ENCODE peak calls at places on chromosomes 4 and X, in nine cellular contexts. J, Q, C, D, V, U, P, N and E are unnamed samples.

GRCh38 chr4:105994841-105995240 is 99.6 kb downstream of the NPNT start:
- DNase-seq in U (no peak), C (no peak), P (no peak), Q (no peak), V (no peak), N (no peak), J (no peak), D (no peak), E (no peak)

GRCh38 chr4:88242144-88242543 is 42.2 kb downstream of the PPM1K start:
- DNase-seq in N (peak; percentile 55), V (no peak), Q (no peak), D (no peak), J (no peak), P (no peak), U (no peak), C (no peak), E (no peak)

GRCh38 chrX:13151806-13152510 is 107.5 kb upstream of the FAM9C start:
- DNase-seq in P (no peak), C (no peak), Q (no peak), D (no peak), U (no peak), V (no peak), J (no peak), N (no peak), E (no peak)

GRCh38 chr4:8665406-8666360 is 73.1 kb downstream of the CPZ start:
- DNase-seq in V (no peak), U (no peak), J (no peak), P (no peak), N (no peak), D (no peak), Q (no peak), C (no peak), E (no peak)

GRCh38 chrX:20527458-20528099 is 260.9 kb upstream of the RPS6KA3 start:
- DNase-seq in C (no peak), U (no peak), P (peak; percentile 26), D (peak; percentile 26), V (no peak), J (peak; percentile 39), N (peak; percentile 21), Q (no peak), E (peak; percentile 31)

GRCh38 chr4:66639361-66639760 is 905.9 kb downstream of the CENPC start:
- DNase-seq in C (no peak), D (no peak), P (no peak), Q (no peak), V (no peak), J (no peak), N (no peak), U (no peak), E (no peak)

GRCh38 chr4:13980317-13980716 is 352.8 kb upstream of the BOD1L1 start:
- DNase-seq in U (no peak), Q (no peak), N (no peak), D (no peak), C (no peak), P (no peak), V (no peak), J (no peak), E (no peak)

GRCh38 chrX:103730746-103731508 is 20.2 kb downstream of the TMEM31 start:
- DNase-seq in N (no peak), V (no peak), D (no peak), P (no peak), U (no peak), Q (no peak), C (no peak), J (no peak), E (no peak)

GRCh38 chr4:87851332-87851731 is 18.6 kb downstream of the MEPE start:
- DNase-seq in Q (no peak), P (no peak), C (no peak), J (no peak), N (no peak), V (peak; percentile 70), U (no peak), D (no peak), E (no peak)

GRCh38 chrX:2243913-2244460 is 256.8 kb downstream of the DHRSX start:
- DNase-seq in C (no peak), N (no peak), U (no peak), J (no peak), Q (no peak), V (no peak), D (no peak), P (no peak), E (no peak)

GRCh38 chr4:970046-970745 is 3.2 kb downstream of the DGKQ start:
- DNase-seq in Q (no peak), V (no peak), D (no peak), U (no peak), C (no peak), N (no peak), P (no peak), J (no peak), E (no peak)

GRCh38 chrX:115906276-115906675 is 264.3 kb upstream of the AGTR2 start:
- DNase-seq in V (no peak), C (no peak), J (no peak), P (no peak), D (no peak), N (no peak), Q (no peak), U (no peak), E (no peak)

GRCh38 chrX:27918799-27919198 is 62.5 kb downstream of the DCAF8L1 start:
- DNase-seq in N (no peak), P (no peak), U (no peak), C (peak; percentile 7), D (no peak), V (no peak), Q (no peak), J (peak; percentile 2), E (no peak)

GRCh38 chr4:63036159-63036866 is 1372.9 kb downstream of the TECRL start:
- DNase-seq in V (no peak), P (no peak), C (no peak), J (no peak), Q (no peak), N (no peak), D (no peak), U (no peak), E (no peak)

GRCh38 chr4:114857831-114858230 is 255.6 kb downstream of the NDST4 start:
- DNase-seq in D (no peak), C (no peak), U (no peak), P (no peak), V (peak; percentile 10), N (no peak), Q (no peak), J (peak; percentile 24), E (no peak)

GRCh38 chrX:47316276-47317025 is 53.9 kb upstream of the ZNF157 start:
- DNase-seq in J (peak; percentile 90), Q (no peak), V (no peak), U (no peak), C (no peak), N (no peak), P (no peak), D (peak; percentile 34), E (no peak)

GRCh38 chr4:169795585-169795984 is 37.8 kb upstream of the HPF1 start:
- DNase-seq in U (no peak), Q (no peak), C (no peak), D (no peak), V (no peak), J (peak; percentile 24), N (no peak), P (no peak), E (no peak)

GRCh38 chrX:86078650-86079049 is 31.3 kb upstream of the CHM start:
- DNase-seq in D (no peak), U (no peak), C (no peak), Q (no peak), J (no peak), V (no peak), N (no peak), P (no peak), E (no peak)

GRCh38 chr4:15778742-15779231 is 659 bp downstream of the CD38 start:
- DNase-seq in U (no peak), J (peak; percentile 53), Q (no peak), D (no peak), V (peak; percentile 55), P (no peak), N (no peak), C (no peak), E (peak; percentile 41)

DNA sequence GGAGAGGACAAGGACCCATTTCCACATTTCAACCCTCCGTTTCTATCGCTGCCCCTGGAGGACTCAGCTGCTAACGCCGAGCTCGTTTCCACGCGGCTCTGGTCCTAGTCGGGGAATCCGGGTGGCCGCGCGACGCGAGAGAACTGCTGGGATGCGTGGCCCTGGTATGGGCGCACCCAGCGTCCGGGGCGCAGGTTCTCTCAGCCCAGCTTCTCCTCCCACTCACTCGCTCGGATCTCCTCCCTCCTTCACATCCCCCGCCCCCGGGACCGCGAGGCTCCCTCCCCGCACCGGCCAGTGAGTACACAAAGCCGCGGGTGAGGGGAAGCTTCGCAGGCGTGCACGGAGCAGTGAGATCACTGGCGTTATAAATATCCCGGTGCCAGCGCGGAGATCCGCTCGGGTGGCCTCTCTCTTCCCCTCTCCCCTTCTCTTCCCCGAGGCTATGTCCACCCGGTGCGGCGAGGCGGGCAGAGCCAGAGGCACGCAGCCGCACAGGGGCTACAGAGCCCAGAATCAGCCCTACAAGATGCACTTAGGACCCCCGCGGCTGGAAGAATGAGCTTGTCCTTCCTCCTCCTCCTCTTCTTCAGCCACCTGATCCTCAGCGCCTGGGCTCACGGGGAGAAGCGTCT is at the start of gene FGF5:
- DNase-seq in V (peak; percentile 1), Q (no peak), C (no peak), D (peak; percentile 83), U (no peak), P (peak; percentile 88), J (peak; percentile 53), N (no peak), E (no peak)
- TF ChIP-seq REST in V (no peak), Q (no peak), C (no peak), D (no peak), U (no peak), P (no peak), J (no peak), N (no peak), E (no peak)

GRCh38 chrX:146956760-146957159 is 142.2 kb upstream of the CXorf51A start:
- DNase-seq in P (no peak), D (no peak), J (no peak), U (no peak), V (no peak), Q (no peak), N (no peak), C (no peak), E (no peak)
- TF ChIP-seq REST in P (no peak), D (no peak), J (no peak), U (no peak), V (no peak), Q (no peak), N (no peak), C (no peak), E (no peak)

DNA sequence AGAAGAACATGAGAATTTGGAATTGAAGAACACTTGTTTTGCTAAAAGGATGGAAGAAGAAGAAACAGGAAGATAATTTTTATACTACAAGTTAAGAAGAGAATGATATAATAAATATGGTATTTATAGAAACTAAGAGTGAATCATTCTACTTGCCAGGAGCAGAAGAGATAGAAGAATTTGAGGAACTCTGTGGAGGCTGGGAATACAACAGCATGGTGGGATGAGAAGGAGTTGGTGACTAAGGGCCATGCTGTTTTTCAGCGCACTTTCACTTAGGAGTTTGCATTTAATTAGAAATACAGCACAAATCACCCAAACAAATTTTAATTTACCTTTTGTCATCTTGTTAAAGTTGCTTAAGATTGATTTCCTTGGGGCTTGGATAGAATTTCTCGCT is 20.5 kb downstream of the HADH start:
- DNase-seq in V (no peak), P (no peak), Q (no peak), N (no peak), U (no peak), D (no peak), J (no peak), C (no peak), E (no peak)
- TF ChIP-seq REST in V (no peak), P (no peak), Q (no peak), N (no peak), U (no peak), D (no peak), J (no peak), C (no peak), E (no peak)

GRCh38 chrX:23503835-23504539 is 163.3 kb upstream of the PRDX4 start:
- DNase-seq in U (no peak), P (no peak), D (no peak), C (peak; percentile 79), J (peak; percentile 26), Q (peak; percentile 67), V (no peak), N (peak; percentile 15), E (peak; percentile 76)
- TF ChIP-seq REST in U (no peak), P (no peak), D (no peak), C (no peak), J (no peak), Q (no peak), V (no peak), N (no peak), E (no peak)